ENCODE peak calls at places on chromosome 4, in six cellular contexts. W is omental fat pad, C is cardiac muscle cell, Y is Right ventricle myocardium superior, M is sigmoid colon, J is EL. H is an unnamed sample.
A peak's percentile ranks its signal among the peaks of the same experiment; 100 is the strongest.

GRCh38 chr4:114512595-114513295 is 85.9 kb upstream of the UGT8 start:
- DNase-seq in M (no peak), Y (no peak), J (peak; percentile 2), W (no peak), C (no peak), H (no peak)

GRCh38 chr4:165325732-165326512 is 1.5 kb upstream of the MSMO1 start:
- DNase-seq in M (no peak), W (no peak), C (peak; percentile 88), J (peak; percentile 85), Y (no peak), H (no peak)

GRCh38 chr4:74133786-74134499 is 24.0 kb upstream of the MTHFD2L start:
- DNase-seq in Y (peak; percentile 73), J (peak; percentile 87), W (peak; percentile 74), M (peak; percentile 84), C (peak; percentile 97), H (peak; percentile 19)

GRCh38 chr4:11904991-11905760 is 476.5 kb upstream of the HS3ST1 start:
- DNase-seq in J (no peak), Y (no peak), M (no peak), W (no peak), C (peak; percentile 69), H (no peak)

GRCh38 chr4:48109413-48110263 is 24.4 kb downstream of the TXK start:
- DNase-seq in C (peak; percentile 48), W (no peak), M (no peak), J (peak; percentile 56), Y (no peak), H (no peak)

GRCh38 chr4:169268951-169269781 is 1.6 kb downstream of the SH3RF1 start:
- DNase-seq in M (no peak), W (no peak), Y (no peak), C (peak; percentile 90), J (peak; percentile 88), H (no peak)

GRCh38 chr4:183823394-183823793 is 81.7 kb upstream of the STOX2 start:
- DNase-seq in J (peak; percentile 65), M (no peak), Y (peak; percentile 65), W (no peak), C (peak; percentile 89), H (no peak)

GRCh38 chr4:81085291-81085690 is 54.8 kb downstream of the BMP3 start:
- DNase-seq in Y (no peak), J (no peak), C (peak; percentile 20), M (no peak), W (no peak), H (no peak)

GRCh38 chr4:87219648-87220093 is 747 bp downstream of the KLHL8 start:
- DNase-seq in W (no peak), M (peak; percentile 69), C (peak; percentile 57), Y (peak; percentile 71), J (peak; percentile 46), H (peak; percentile 53)

GRCh38 chr4:118872181-118872580 is 16.5 kb upstream of the SYNPO2 start:
- DNase-seq in W (no peak), M (no peak), J (no peak), C (no peak), Y (no peak), H (no peak)

GRCh38 chr4:84965558-84966381 is 720 bp downstream of the WDFY3 start:
- DNase-seq in M (peak; percentile 67), J (peak; percentile 55), Y (peak; percentile 65), C (peak; percentile 42), W (peak; percentile 24), H (no peak)

GRCh38 chr4:107885865-107886264 is 45.5 kb upstream of the CYP2U1 start:
- DNase-seq in J (no peak), Y (no peak), M (no peak), C (no peak), W (no peak), H (no peak)

GRCh38 chr4:149884046-149884445 is 68.4 kb upstream of the IQCM start:
- DNase-seq in M (no peak), Y (peak; percentile 60), W (no peak), J (no peak), C (peak; percentile 7), H (no peak)

GRCh38 chr4:53508446-53508845 is 82.8 kb downstream of the LNX1 start:
- DNase-seq in Y (no peak), J (peak; percentile 38), M (no peak), W (no peak), C (peak; percentile 84), H (no peak)

GRCh38 chr4:85598936-85599335 is 124.0 kb downstream of the ARHGAP24 start:
- DNase-seq in J (no peak), M (no peak), Y (no peak), W (no peak), C (no peak), H (no peak)

GRCh38 chr4:90495211-90495610 is 368.0 kb downstream of the CCSER1 start:
- DNase-seq in J (no peak), M (no peak), C (no peak), Y (no peak), W (no peak), H (no peak)

GRCh38 chr4:183099537-183100297 is 660 bp downstream of the WWC2 start:
- DNase-seq in J (peak; percentile 33), C (no peak), M (peak; percentile 74), W (no peak), Y (peak; percentile 56), H (no peak)

GRCh38 chr4:99506781-99507180 is 4.0 kb upstream of the C4orf17 start:
- DNase-seq in J (no peak), C (no peak), Y (no peak), M (no peak), W (no peak), H (no peak)

GRCh38 chr4:169765845-169766244 is 8.1 kb upstream of the HPF1 start:
- DNase-seq in Y (no peak), J (peak; percentile 28), C (no peak), M (no peak), W (no peak), H (no peak)

GRCh38 chr4:89733936-89734335 is 103.0 kb downstream of the SNCA start:
- DNase-seq in M (no peak), Y (no peak), C (no peak), J (no peak), W (no peak), H (no peak)

GRCh38 chr4:10762541-10762940 is 78.0 kb upstream of the CLNK start:
- DNase-seq in M (peak; percentile 65), C (peak; percentile 23), Y (no peak), W (no peak), J (peak; percentile 69), H (no peak)

GRCh38 chr4:184748251-184748652 is 14.4 kb upstream of the CENPU start:
- DNase-seq in M (no peak), Y (peak; percentile 82), C (no peak), J (no peak), W (no peak), H (no peak)

GRCh38 chr4:153750197-153750817 is 9.5 kb downstream of the RNF175 start:
- DNase-seq in J (peak; percentile 71), W (no peak), M (peak; percentile 72), C (peak; percentile 87), Y (no peak), H (peak; percentile 50)

GRCh38 chr4:188960411-188961093 is 821.3 kb downstream of the TRIML1 start:
- DNase-seq in J (peak; percentile 44), Y (no peak), C (no peak), M (no peak), W (no peak), H (no peak)

GRCh38 chr4:23369331-23369730 is 520.5 kb downstream of the PPARGC1A start:
- DNase-seq in M (no peak), Y (no peak), C (no peak), J (no peak), W (no peak), H (no peak)

GRCh38 chr4:7259039-7259438 is 66.7 kb downstream of the SORCS2 start:
- DNase-seq in C (no peak), Y (no peak), M (no peak), W (no peak), J (no peak), H (no peak)

GRCh38 chr4:86921608-86922252 is 13.1 kb upstream of the AFF1 start:
- DNase-seq in M (no peak), Y (no peak), J (peak; percentile 60), W (no peak), C (peak; percentile 69), H (no peak)

GRCh38 chr4:134906404-134907023 is 704.9 kb upstream of the PABPC4L start:
- DNase-seq in Y (no peak), C (peak; percentile 12), W (no peak), J (peak; percentile 24), M (no peak), H (no peak)

GRCh38 chr4:107035711-107036601 is at the start of gene DKK2:
- DNase-seq in C (peak; percentile 33), Y (peak; percentile 30), M (peak; percentile 74), W (no peak), J (peak; percentile 44), H (no peak)

GRCh38 chr4:37873383-37873782 is 17.5 kb upstream of the TBC1D1 start:
- DNase-seq in C (peak; percentile 82), J (peak; percentile 17), W (no peak), M (no peak), Y (no peak), H (no peak)

H was measured in CD4-positive, alpha-beta T cell.